ENCODE peak calls at places on chromosomes 5 and 9, in seven cellular contexts. One of them, this sample, is unnamed. For H3K4me1, the result is how much of the 10 kb centered on the place peaks cover.

GRCh38 chr5:83488271-83488670 is 16.7 kb downstream of the VCAN start:
- DNase-seq in A549: no peak
- DNase-seq in GM12878: no peak
- DNase-seq in HepG2: no peak
- DNase-seq in IMR-90: peak
- DNase-seq in K562: no peak
- DNase-seq in H1: no peak
- DNase-seq in this sample: no peak

GRCh38 chr9:132509921-132510874 is 72.2 kb upstream of the BARHL1 start:
- DNase-seq in K562: no peak
- DNase-seq in A549: no peak
- DNase-seq in H1: no peak
- DNase-seq in IMR-90: no peak
- DNase-seq in GM12878: no peak
- DNase-seq in HepG2: no peak
- DNase-seq in this sample: no peak

GRCh38 chr5:77987331-77987730 is 211.2 kb upstream of the TBCA start:
- DNase-seq in IMR-90: no peak
- DNase-seq in K562: no peak
- DNase-seq in HepG2: no peak
- DNase-seq in H1: no peak
- DNase-seq in GM12878: no peak
- DNase-seq in A549: no peak
- DNase-seq in this sample: no peak

GRCh38 chr5:69329905-69330489 is 2.6 kb downstream of the CCDC125 start:
- DNase-seq in IMR-90: peak
- DNase-seq in H1: no peak
- DNase-seq in GM12878: no peak
- DNase-seq in K562: no peak
- DNase-seq in HepG2: no peak
- DNase-seq in A549: no peak
- DNase-seq in this sample: no peak

GRCh38 chr9:81032831-81033230 is 656.5 kb downstream of the TLE1 start:
- DNase-seq in A549: no peak
- DNase-seq in H1: no peak
- DNase-seq in HepG2: no peak
- DNase-seq in GM12878: no peak
- DNase-seq in K562: no peak
- DNase-seq in IMR-90: peak
- DNase-seq in this sample: no peak

GRCh38 chr5:1799110-1799601 is 481 bp downstream of the MRPL36 start:
- DNase-seq in GM12878: no peak
- DNase-seq in A549: peak
- DNase-seq in H1: no peak
- DNase-seq in K562: no peak
- DNase-seq in HepG2: peak
- DNase-seq in IMR-90: peak
- DNase-seq in this sample: no peak

GRCh38 chr9:79672891-79673290 is 101.1 kb downstream of the TLE4 start:
- DNase-seq in HepG2: no peak
- DNase-seq in K562: no peak
- DNase-seq in GM12878: no peak
- DNase-seq in A549: no peak
- DNase-seq in H1: no peak
- DNase-seq in IMR-90: no peak
- DNase-seq in this sample: no peak

GRCh38 chr5:75374394-75374814 is 37.4 kb downstream of the HMGCR start:
- DNase-seq in H1: no peak
- DNase-seq in GM12878: no peak
- DNase-seq in A549: no peak
- DNase-seq in IMR-90: no peak
- DNase-seq in K562: no peak
- DNase-seq in HepG2: peak
- DNase-seq in this sample: no peak

DNA sequence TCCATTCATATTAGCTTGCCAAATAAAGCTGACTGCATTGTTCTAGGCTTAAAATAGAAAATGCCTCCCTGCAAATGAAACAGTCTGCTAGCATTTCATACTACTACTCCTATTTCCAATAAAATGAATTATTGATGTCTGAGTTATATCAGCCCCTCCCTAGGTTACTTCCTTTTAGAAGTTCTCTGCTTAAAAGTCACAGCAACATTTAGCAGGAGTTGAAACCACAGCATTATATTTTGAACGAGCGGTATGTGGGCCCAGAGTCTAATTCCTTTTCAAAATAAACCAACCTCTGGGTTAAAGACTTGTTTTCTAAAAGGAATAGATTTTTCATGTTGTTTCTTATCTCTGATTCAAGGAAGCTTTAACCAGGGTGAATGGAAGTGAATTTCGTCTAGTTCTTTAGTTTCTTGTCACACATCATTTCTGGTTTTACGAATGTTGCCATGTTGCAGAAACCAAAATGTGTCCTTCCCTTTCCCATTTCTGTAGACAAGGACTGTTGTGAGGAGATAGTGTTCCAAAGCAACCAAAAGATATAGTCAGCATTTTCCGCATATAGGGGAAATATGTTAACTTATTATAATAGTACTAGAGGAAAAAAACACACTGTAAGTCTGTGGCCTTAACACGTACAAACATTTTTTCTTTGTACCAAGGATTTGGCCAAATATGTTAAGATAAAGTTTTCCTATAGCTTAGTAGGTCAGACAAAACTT is 142.3 kb downstream of the PCSK5 start:
- DNase-seq in K562: no peak
- DNase-seq in H1: no peak
- DNase-seq in A549: no peak
- DNase-seq in IMR-90: no peak
- DNase-seq in GM12878: no peak
- DNase-seq in HepG2: no peak
- DNase-seq in this sample: no peak
- H3K4me1 ChIP-seq in K562: under half
- H3K4me1 ChIP-seq in H1: under half
- H3K4me1 ChIP-seq in A549: under half
- H3K4me1 ChIP-seq in IMR-90: under half
- H3K4me1 ChIP-seq in GM12878: under half
- H3K4me1 ChIP-seq in HepG2: under half
- H3K4me1 ChIP-seq in this sample: under half

GRCh38 chr9:21549890-21550289 is 67.8 kb upstream of the IFNE start:
- DNase-seq in GM12878: no peak
- DNase-seq in IMR-90: no peak
- DNase-seq in K562: no peak
- DNase-seq in HepG2: no peak
- DNase-seq in A549: no peak
- DNase-seq in H1: no peak
- DNase-seq in this sample: no peak

GRCh38 chr9:21551401-21551800 is 69.3 kb upstream of the IFNE start:
- DNase-seq in H1: no peak
- DNase-seq in GM12878: no peak
- DNase-seq in IMR-90: peak
- DNase-seq in HepG2: no peak
- DNase-seq in A549: no peak
- DNase-seq in K562: no peak
- DNase-seq in this sample: no peak

GRCh38 chr9:21546949-21547348 is 64.8 kb upstream of the IFNE start:
- DNase-seq in K562: no peak
- DNase-seq in GM12878: no peak
- DNase-seq in HepG2: no peak
- DNase-seq in IMR-90: no peak
- DNase-seq in H1: no peak
- DNase-seq in A549: no peak
- DNase-seq in this sample: no peak

GRCh38 chr9:21550392-21550791 is 68.3 kb upstream of the IFNE start:
- DNase-seq in H1: no peak
- DNase-seq in A549: no peak
- DNase-seq in GM12878: no peak
- DNase-seq in K562: no peak
- DNase-seq in HepG2: no peak
- DNase-seq in IMR-90: no peak
- DNase-seq in this sample: no peak

GRCh38 chr9:21549251-21549765 is 67.2 kb upstream of the IFNE start:
- DNase-seq in IMR-90: peak
- DNase-seq in H1: no peak
- DNase-seq in GM12878: no peak
- DNase-seq in A549: peak
- DNase-seq in K562: no peak
- DNase-seq in HepG2: no peak
- DNase-seq in this sample: no peak
- TF ChIP-seq CEBPB in IMR-90: peak
- TF ChIP-seq CEBPB in H1: no peak
- TF ChIP-seq CEBPB in GM12878: no peak
- TF ChIP-seq CEBPB in A549: peak
- TF ChIP-seq CEBPB in K562: no peak
- TF ChIP-seq CEBPB in HepG2: no peak
- TF ChIP-seq CEBPB in this sample: no peak

GRCh38 chr9:129962376-129962765 is 80.6 kb downstream of the FNBP1 start:
- DNase-seq in GM12878: no peak
- DNase-seq in K562: no peak
- DNase-seq in IMR-90: no peak
- DNase-seq in H1: no peak
- DNase-seq in A549: no peak
- DNase-seq in HepG2: no peak
- DNase-seq in this sample: no peak

GRCh38 chr9:129968690-129969485 is 74.1 kb downstream of the FNBP1 start:
- DNase-seq in A549: peak
- DNase-seq in H1: no peak
- DNase-seq in HepG2: no peak
- DNase-seq in IMR-90: peak
- DNase-seq in GM12878: no peak
- DNase-seq in K562: no peak
- DNase-seq in this sample: no peak

GRCh38 chr9:129962889-129963703 is 79.9 kb downstream of the FNBP1 start:
- DNase-seq in HepG2: no peak
- DNase-seq in GM12878: peak
- DNase-seq in K562: no peak
- DNase-seq in A549: no peak
- DNase-seq in H1: no peak
- DNase-seq in IMR-90: peak
- DNase-seq in this sample: no peak

DNA sequence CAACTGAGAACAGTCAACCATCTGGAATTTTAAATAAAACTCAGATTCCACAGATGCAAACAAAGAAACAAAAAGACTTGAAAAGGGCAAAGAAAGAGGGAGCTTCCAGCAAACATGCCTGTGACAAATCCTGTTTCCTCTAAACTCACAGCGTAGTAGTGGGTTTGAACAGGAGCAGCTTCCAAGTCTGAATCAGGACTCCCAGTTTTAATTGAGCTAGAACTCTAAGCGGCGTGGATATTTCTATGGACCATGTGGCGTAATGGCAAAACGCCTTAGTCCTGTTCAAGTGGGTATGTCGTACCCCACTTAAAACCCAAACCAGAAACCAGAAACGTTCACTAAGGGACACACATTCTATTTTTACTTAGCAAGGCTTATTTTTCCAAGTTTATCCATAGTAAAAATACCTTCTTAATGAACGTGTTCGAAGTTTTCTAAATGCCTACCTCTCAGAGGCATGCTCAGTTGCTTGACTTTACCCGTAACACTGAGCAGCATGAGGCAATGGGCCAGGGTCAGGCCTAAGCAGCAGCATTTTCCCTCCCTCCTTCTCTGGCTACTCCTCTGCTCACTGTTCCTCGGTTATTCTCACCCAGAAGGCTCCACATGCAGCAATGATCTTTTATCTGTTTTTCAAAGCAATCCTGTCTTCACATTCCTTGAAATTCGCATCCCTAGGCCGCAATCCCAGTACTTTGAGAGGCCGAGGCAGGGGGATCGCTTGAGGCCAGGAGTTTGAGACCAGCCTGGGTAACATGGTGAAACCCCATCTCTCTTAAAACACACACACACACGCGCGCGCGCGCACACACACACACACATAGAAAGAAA is 77.9 kb downstream of the FNBP1 start:
- DNase-seq in H1: no peak
- DNase-seq in K562: no peak
- DNase-seq in HepG2: no peak
- DNase-seq in IMR-90: peak
- DNase-seq in A549: peak
- DNase-seq in GM12878: no peak
- DNase-seq in this sample: no peak
- H3K4me1 ChIP-seq in H1: under half
- H3K4me1 ChIP-seq in K562: under half
- H3K4me1 ChIP-seq in HepG2: under half
- H3K4me1 ChIP-seq in IMR-90: under half
- H3K4me1 ChIP-seq in A549: under half
- H3K4me1 ChIP-seq in GM12878: under half
- H3K4me1 ChIP-seq in this sample: under half

GRCh38 chr5:157113007-157113406 is 4.2 kb upstream of the HAVCR2 start:
- DNase-seq in A549: no peak
- DNase-seq in HepG2: no peak
- DNase-seq in GM12878: no peak
- DNase-seq in IMR-90: peak
- DNase-seq in K562: no peak
- DNase-seq in H1: no peak
- DNase-seq in this sample: no peak

GRCh38 chr5:157107508-157107907 is 1.3 kb downstream of the HAVCR2 start:
- DNase-seq in H1: no peak
- DNase-seq in K562: no peak
- DNase-seq in A549: no peak
- DNase-seq in GM12878: no peak
- DNase-seq in IMR-90: no peak
- DNase-seq in HepG2: no peak
- DNase-seq in this sample: no peak

GRCh38 chr5:157109744-157110143 is 900 bp upstream of the HAVCR2 start:
- DNase-seq in K562: no peak
- DNase-seq in A549: no peak
- DNase-seq in HepG2: no peak
- DNase-seq in GM12878: peak
- DNase-seq in H1: no peak
- DNase-seq in IMR-90: no peak
- DNase-seq in this sample: no peak

GRCh38 chr5:157106668-157107461 is 2.0 kb downstream of the HAVCR2 start:
- DNase-seq in HepG2: no peak
- DNase-seq in A549: no peak
- DNase-seq in IMR-90: peak
- DNase-seq in GM12878: peak
- DNase-seq in K562: no peak
- DNase-seq in H1: no peak
- DNase-seq in this sample: no peak

GRCh38 chr5:157108961-157109360 is at the start of gene HAVCR2:
- DNase-seq in A549: no peak
- DNase-seq in IMR-90: no peak
- DNase-seq in GM12878: peak
- DNase-seq in K562: no peak
- DNase-seq in HepG2: no peak
- DNase-seq in H1: no peak
- DNase-seq in this sample: no peak
- TF ChIP-seq CEBPB in A549: no peak
- TF ChIP-seq CEBPB in IMR-90: no peak
- TF ChIP-seq CEBPB in GM12878: no peak
- TF ChIP-seq CEBPB in K562: no peak
- TF ChIP-seq CEBPB in HepG2: no peak
- TF ChIP-seq CEBPB in H1: no peak
- TF ChIP-seq CEBPB in this sample: no peak

DNA sequence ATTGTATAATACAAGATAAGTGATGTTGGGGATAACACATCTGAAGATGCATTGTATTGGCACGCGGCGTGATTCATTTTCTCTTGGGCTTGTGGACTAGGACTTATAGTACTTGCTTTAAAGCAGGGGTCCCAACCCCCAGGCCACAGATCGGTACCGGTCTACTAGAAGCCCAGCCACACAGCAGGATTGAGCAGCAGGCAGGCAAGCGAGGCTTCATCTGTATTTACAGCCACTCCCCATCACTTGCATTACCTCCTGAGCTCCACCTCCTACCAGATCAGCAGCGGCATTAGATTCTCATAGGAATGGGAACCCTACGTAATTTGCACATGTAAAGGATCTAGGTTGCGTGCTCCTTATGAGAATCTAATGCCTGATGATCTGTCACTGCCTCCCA is 12.9 kb downstream of the MAMDC2 start:
- DNase-seq in IMR-90: no peak
- DNase-seq in H1: peak
- DNase-seq in GM12878: no peak
- DNase-seq in HepG2: no peak
- DNase-seq in K562: no peak
- DNase-seq in A549: no peak
- DNase-seq in this sample: no peak
- H3K4me1 ChIP-seq in IMR-90: under half
- H3K4me1 ChIP-seq in H1: under half
- H3K4me1 ChIP-seq in GM12878: under half
- H3K4me1 ChIP-seq in HepG2: under half
- H3K4me1 ChIP-seq in K562: under half
- H3K4me1 ChIP-seq in A549: under half
- H3K4me1 ChIP-seq in this sample: under half